ENCODE peak calls at places on chromosomes 6 and 20, in nine cellular contexts. One of them, this sample, is unnamed.

GRCh38 chr6:67433124-67433523 is 1202.0 kb upstream of the ADGRB3 start:
- DNase-seq in GM23248: peak; percentile 0
- DNase-seq in HCT116: no peak
- DNase-seq in SK-N-SH: no peak
- DNase-seq in GM23338: no peak
- DNase-seq in neural progenitor cell: no peak
- DNase-seq in MM.1S: no peak
- DNase-seq in OCI-LY7: no peak
- DNase-seq in hepatocyte: no peak
- DNase-seq in this sample: no peak

GRCh38 chr6:149918151-149918905 is 4.6 kb downstream of the RAET1G start:
- DNase-seq in HCT116: no peak
- DNase-seq in neural progenitor cell: no peak
- DNase-seq in hepatocyte: no peak
- DNase-seq in OCI-LY7: no peak
- DNase-seq in GM23338: no peak
- DNase-seq in MM.1S: no peak
- DNase-seq in GM23248: no peak
- DNase-seq in SK-N-SH: no peak
- DNase-seq in this sample: no peak

GRCh38 chr20:10309326-10309725 is 90.7 kb downstream of the SNAP25 start:
- DNase-seq in HCT116: no peak
- DNase-seq in OCI-LY7: no peak
- DNase-seq in GM23338: no peak
- DNase-seq in hepatocyte: no peak
- DNase-seq in MM.1S: no peak
- DNase-seq in SK-N-SH: peak; percentile 69
- DNase-seq in neural progenitor cell: no peak
- DNase-seq in GM23248: peak; percentile 89
- DNase-seq in this sample: peak; percentile 96

GRCh38 chr20:49685809-49686208 is 27.9 kb downstream of the B4GALT5 start:
- DNase-seq in SK-N-SH: no peak
- DNase-seq in GM23338: no peak
- DNase-seq in GM23248: peak; percentile 83
- DNase-seq in OCI-LY7: no peak
- DNase-seq in HCT116: no peak
- DNase-seq in neural progenitor cell: no peak
- DNase-seq in MM.1S: no peak
- DNase-seq in hepatocyte: no peak
- DNase-seq in this sample: peak; percentile 49

GRCh38 chr6:142112451-142113061 is 20.2 kb upstream of the GJE1 start:
- DNase-seq in HCT116: peak; percentile 74
- DNase-seq in GM23338: peak; percentile 93
- DNase-seq in hepatocyte: peak; percentile 87
- DNase-seq in OCI-LY7: peak; percentile 75
- DNase-seq in GM23248: peak; percentile 75
- DNase-seq in SK-N-SH: peak; percentile 29
- DNase-seq in MM.1S: peak; percentile 58
- DNase-seq in neural progenitor cell: peak; percentile 89
- DNase-seq in this sample: peak; percentile 84

GRCh38 chr20:24691901-24692351 is 222.5 kb downstream of the SYNDIG1 start:
- DNase-seq in hepatocyte: no peak
- DNase-seq in HCT116: no peak
- DNase-seq in GM23338: no peak
- DNase-seq in OCI-LY7: no peak
- DNase-seq in SK-N-SH: peak; percentile 1
- DNase-seq in MM.1S: no peak
- DNase-seq in GM23248: no peak
- DNase-seq in neural progenitor cell: no peak
- DNase-seq in this sample: no peak

GRCh38 chr6:149963212-149963461 is 606 bp upstream of the ULBP1 start:
- DNase-seq in MM.1S: no peak
- DNase-seq in hepatocyte: no peak
- DNase-seq in SK-N-SH: no peak
- DNase-seq in OCI-LY7: peak; percentile 29
- DNase-seq in neural progenitor cell: no peak
- DNase-seq in HCT116: peak; percentile 66
- DNase-seq in GM23248: peak; percentile 70
- DNase-seq in GM23338: peak; percentile 62
- DNase-seq in this sample: peak; percentile 58

GRCh38 chr20:37297066-37297736 is 7.7 kb downstream of the MANBAL start:
- DNase-seq in neural progenitor cell: no peak
- DNase-seq in GM23248: peak; percentile 94
- DNase-seq in GM23338: no peak
- DNase-seq in MM.1S: no peak
- DNase-seq in hepatocyte: no peak
- DNase-seq in SK-N-SH: no peak
- DNase-seq in OCI-LY7: no peak
- DNase-seq in HCT116: no peak
- DNase-seq in this sample: peak; percentile 71

GRCh38 chr20:20435453-20435852 is 67.5 kb downstream of the INSM1 start:
- DNase-seq in GM23248: no peak
- DNase-seq in hepatocyte: no peak
- DNase-seq in HCT116: no peak
- DNase-seq in SK-N-SH: no peak
- DNase-seq in OCI-LY7: no peak
- DNase-seq in neural progenitor cell: peak; percentile 39
- DNase-seq in MM.1S: no peak
- DNase-seq in GM23338: peak; percentile 48
- DNase-seq in this sample: peak; percentile 17

GRCh38 chr6:143160439-143161220 is 99.9 kb downstream of the AIG1 start:
- DNase-seq in hepatocyte: no peak
- DNase-seq in MM.1S: no peak
- DNase-seq in neural progenitor cell: no peak
- DNase-seq in GM23338: no peak
- DNase-seq in OCI-LY7: no peak
- DNase-seq in SK-N-SH: no peak
- DNase-seq in GM23248: peak; percentile 55
- DNase-seq in HCT116: no peak
- DNase-seq in this sample: no peak

GRCh38 chr20:4157516-4157915 is 142.2 kb upstream of the RNF24 start:
- DNase-seq in GM23338: no peak
- DNase-seq in hepatocyte: no peak
- DNase-seq in OCI-LY7: no peak
- DNase-seq in HCT116: no peak
- DNase-seq in MM.1S: no peak
- DNase-seq in neural progenitor cell: no peak
- DNase-seq in SK-N-SH: no peak
- DNase-seq in GM23248: no peak
- DNase-seq in this sample: no peak
- H4K20me1 ChIP-seq in GM23338: no peaks in the 10 kb centered on the region
- H4K20me1 ChIP-seq in hepatocyte: peaks cover 15% of the 10 kb centered on the region
- H4K20me1 ChIP-seq in OCI-LY7: no peaks in the 10 kb centered on the region
- H4K20me1 ChIP-seq in HCT116: no peaks in the 10 kb centered on the region
- H4K20me1 ChIP-seq in MM.1S: no peaks in the 10 kb centered on the region
- H4K20me1 ChIP-seq in neural progenitor cell: peaks cover 26% of the 10 kb centered on the region
- H4K20me1 ChIP-seq in SK-N-SH: peaks cover 87% of the 10 kb centered on the region
- H4K20me1 ChIP-seq in GM23248: no peaks in the 10 kb centered on the region
- H4K20me1 ChIP-seq in this sample: peaks cover 71% of the 10 kb centered on the region

DNA sequence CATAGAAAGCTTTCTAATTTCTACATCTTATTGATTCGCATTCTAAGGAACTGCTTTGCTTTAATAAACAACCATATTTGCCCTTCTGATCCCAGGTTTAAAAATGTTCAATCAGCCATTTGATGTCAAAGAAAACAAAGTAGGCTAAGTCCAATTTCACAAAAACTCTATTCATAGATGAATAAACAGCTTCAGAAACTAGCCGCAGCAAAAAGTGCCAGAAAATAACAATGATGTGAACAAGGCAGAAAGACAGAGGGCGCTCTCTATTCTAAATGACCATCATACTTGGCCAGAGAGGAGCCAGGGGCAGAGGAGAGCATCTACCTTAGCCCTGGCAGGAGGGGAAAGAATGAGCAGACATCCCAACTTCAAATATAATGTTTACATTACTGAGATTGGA is 9.7 kb downstream of the CNKSR3 start:
- DNase-seq in HCT116: no peak
- DNase-seq in OCI-LY7: no peak
- DNase-seq in neural progenitor cell: peak; percentile 43
- DNase-seq in GM23338: peak; percentile 72
- DNase-seq in SK-N-SH: peak; percentile 35
- DNase-seq in MM.1S: no peak
- DNase-seq in GM23248: peak; percentile 45
- DNase-seq in hepatocyte: peak; percentile 34
- DNase-seq in this sample: peak; percentile 18
- H3K4me3 ChIP-seq in HCT116: no peak overlapping the region
- H3K4me3 ChIP-seq in OCI-LY7: no peak overlapping the region
- H3K4me3 ChIP-seq in neural progenitor cell: no peak overlapping the region
- H3K4me3 ChIP-seq in GM23338: no peak overlapping the region
- H3K4me3 ChIP-seq in SK-N-SH: no peak overlapping the region
- H3K4me3 ChIP-seq in MM.1S: no peak overlapping the region
- H3K4me3 ChIP-seq in GM23248: no peak overlapping the region
- H3K4me3 ChIP-seq in hepatocyte: no peak overlapping the region
- H3K4me3 ChIP-seq in this sample: no peak overlapping the region

GRCh38 chr6:113392551-113393055 is 464.5 kb upstream of the MARCKS start:
- DNase-seq in neural progenitor cell: no peak
- DNase-seq in OCI-LY7: no peak
- DNase-seq in GM23248: no peak
- DNase-seq in hepatocyte: no peak
- DNase-seq in SK-N-SH: no peak
- DNase-seq in HCT116: no peak
- DNase-seq in MM.1S: no peak
- DNase-seq in GM23338: no peak
- DNase-seq in this sample: no peak
- TF ChIP-seq EZH2phosphoT487 in neural progenitor cell: no peak
- TF ChIP-seq EZH2phosphoT487 in OCI-LY7: no peak
- TF ChIP-seq EZH2phosphoT487 in GM23248: no peak
- TF ChIP-seq EZH2phosphoT487 in hepatocyte: no peak
- TF ChIP-seq EZH2phosphoT487 in SK-N-SH: no peak
- TF ChIP-seq EZH2phosphoT487 in HCT116: no peak
- TF ChIP-seq EZH2phosphoT487 in MM.1S: no peak
- TF ChIP-seq EZH2phosphoT487 in GM23338: no peak
- TF ChIP-seq EZH2phosphoT487 in this sample: no peak

GRCh38 chr6:124747336-124747735 is 214.9 kb upstream of the RNF217 start:
- DNase-seq in OCI-LY7: no peak
- DNase-seq in GM23338: no peak
- DNase-seq in GM23248: no peak
- DNase-seq in SK-N-SH: no peak
- DNase-seq in hepatocyte: peak; percentile 13
- DNase-seq in HCT116: no peak
- DNase-seq in neural progenitor cell: no peak
- DNase-seq in MM.1S: no peak
- DNase-seq in this sample: no peak

GRCh38 chr6:124758663-124759062 is 203.6 kb upstream of the RNF217 start:
- DNase-seq in HCT116: no peak
- DNase-seq in GM23248: no peak
- DNase-seq in OCI-LY7: no peak
- DNase-seq in neural progenitor cell: no peak
- DNase-seq in hepatocyte: no peak
- DNase-seq in SK-N-SH: no peak
- DNase-seq in MM.1S: no peak
- DNase-seq in GM23338: no peak
- DNase-seq in this sample: no peak

GRCh38 chr6:124753562-124753961 is 208.7 kb upstream of the RNF217 start:
- DNase-seq in GM23338: no peak
- DNase-seq in OCI-LY7: no peak
- DNase-seq in neural progenitor cell: no peak
- DNase-seq in MM.1S: no peak
- DNase-seq in hepatocyte: no peak
- DNase-seq in HCT116: no peak
- DNase-seq in GM23248: no peak
- DNase-seq in SK-N-SH: no peak
- DNase-seq in this sample: no peak

GRCh38 chr6:124755321-124755720 is 206.9 kb upstream of the RNF217 start:
- DNase-seq in MM.1S: no peak
- DNase-seq in hepatocyte: no peak
- DNase-seq in SK-N-SH: no peak
- DNase-seq in OCI-LY7: no peak
- DNase-seq in neural progenitor cell: no peak
- DNase-seq in GM23248: no peak
- DNase-seq in GM23338: no peak
- DNase-seq in HCT116: no peak
- DNase-seq in this sample: no peak

GRCh38 chr6:124753001-124753400 is 209.2 kb upstream of the RNF217 start:
- DNase-seq in MM.1S: no peak
- DNase-seq in GM23248: no peak
- DNase-seq in HCT116: no peak
- DNase-seq in OCI-LY7: no peak
- DNase-seq in SK-N-SH: no peak
- DNase-seq in neural progenitor cell: no peak
- DNase-seq in hepatocyte: no peak
- DNase-seq in GM23338: no peak
- DNase-seq in this sample: no peak
- H4K20me1 ChIP-seq in MM.1S: no peaks in the 10 kb centered on the region
- H4K20me1 ChIP-seq in GM23248: no peaks in the 10 kb centered on the region
- H4K20me1 ChIP-seq in HCT116: no peaks in the 10 kb centered on the region
- H4K20me1 ChIP-seq in OCI-LY7: no peaks in the 10 kb centered on the region
- H4K20me1 ChIP-seq in SK-N-SH: no peaks in the 10 kb centered on the region
- H4K20me1 ChIP-seq in neural progenitor cell: no peaks in the 10 kb centered on the region
- H4K20me1 ChIP-seq in hepatocyte: no peaks in the 10 kb centered on the region
- H4K20me1 ChIP-seq in GM23338: no peaks in the 10 kb centered on the region
- H4K20me1 ChIP-seq in this sample: no peaks in the 10 kb centered on the region

GRCh38 chr6:133802861-133803260 is 86.1 kb upstream of the TCF21 start:
- DNase-seq in GM23338: no peak
- DNase-seq in SK-N-SH: no peak
- DNase-seq in OCI-LY7: no peak
- DNase-seq in HCT116: no peak
- DNase-seq in GM23248: peak; percentile 22
- DNase-seq in neural progenitor cell: no peak
- DNase-seq in hepatocyte: no peak
- DNase-seq in MM.1S: no peak
- DNase-seq in this sample: no peak
- H3K4me3 ChIP-seq in GM23338: no peak overlapping the region
- H3K4me3 ChIP-seq in SK-N-SH: no peak overlapping the region
- H3K4me3 ChIP-seq in OCI-LY7: no peak overlapping the region
- H3K4me3 ChIP-seq in HCT116: no peak overlapping the region
- H3K4me3 ChIP-seq in GM23248: no peak overlapping the region
- H3K4me3 ChIP-seq in neural progenitor cell: no peak overlapping the region
- H3K4me3 ChIP-seq in hepatocyte: no peak overlapping the region
- H3K4me3 ChIP-seq in MM.1S: no peak overlapping the region
- H3K4me3 ChIP-seq in this sample: no peak overlapping the region

GRCh38 chr6:134757911-134758361 is 192.0 kb downstream of the ALDH8A1 start:
- DNase-seq in GM23248: no peak
- DNase-seq in neural progenitor cell: no peak
- DNase-seq in hepatocyte: peak; percentile 13
- DNase-seq in GM23338: peak; percentile 48
- DNase-seq in OCI-LY7: no peak
- DNase-seq in HCT116: no peak
- DNase-seq in SK-N-SH: no peak
- DNase-seq in MM.1S: no peak
- DNase-seq in this sample: peak; percentile 43
- TF ChIP-seq EZH2phosphoT487 in GM23248: no peak
- TF ChIP-seq EZH2phosphoT487 in neural progenitor cell: no peak
- TF ChIP-seq EZH2phosphoT487 in hepatocyte: no peak
- TF ChIP-seq EZH2phosphoT487 in GM23338: no peak
- TF ChIP-seq EZH2phosphoT487 in OCI-LY7: no peak
- TF ChIP-seq EZH2phosphoT487 in HCT116: no peak
- TF ChIP-seq EZH2phosphoT487 in SK-N-SH: no peak
- TF ChIP-seq EZH2phosphoT487 in MM.1S: no peak
- TF ChIP-seq EZH2phosphoT487 in this sample: no peak